ENCODE peak calls at places on chromosomes 6 and 20, in seven cellular contexts. D is HCT116, F is K562, Q is IMR-90, K is H1, P is A549, B is HepG2. I is an unnamed sample.

GRCh38 chr6:67450641-67451040 is 1184.4 kb upstream of the ADGRB3 start:
- DNase-seq in D (no peak), F (no peak), Q (no peak), K (no peak), P (no peak), B (no peak), I (peak)

GRCh38 chr6:31730631-31731086 is 1.6 kb upstream of the DDAH2 start:
- DNase-seq in D (no peak), F (no peak), Q (no peak), K (no peak), P (no peak), B (no peak), I (no peak)

GRCh38 chr6:2766767-2767314 is 1.6 kb downstream of the WRNIP1 start:
- DNase-seq in D (no peak), F (no peak), Q (peak), K (no peak), P (no peak), B (no peak), I (no peak)

GRCh38 chr6:116251568-116252384 is 2.1 kb downstream of the TSPYL4 start:
- DNase-seq in D (no peak), F (no peak), Q (peak), K (no peak), P (no peak), B (no peak), I (no peak)

GRCh38 chr6:106372838-106373501 is 12.5 kb downstream of the CRYBG1 start:
- DNase-seq in D (peak), F (no peak), Q (no peak), K (no peak), P (no peak), B (no peak), I (no peak)

GRCh38 chr20:35370751-35371150 is 41.0 kb downstream of the UQCC1 start:
- DNase-seq in D (no peak), F (no peak), Q (no peak), K (no peak), P (no peak), B (no peak), I (no peak)

GRCh38 chr6:83258517-83258916 is 65.4 kb downstream of the RWDD2A start:
- DNase-seq in D (no peak), F (no peak), Q (no peak), K (no peak), P (no peak), B (no peak), I (no peak)

GRCh38 chr20:50577175-50578018 is 67.2 kb downstream of the PTPN1 start:
- DNase-seq in D (no peak), F (no peak), Q (no peak), K (no peak), P (no peak), B (no peak), I (no peak)

GRCh38 chr6:9139762-9140161 is 704.4 kb upstream of the SLC35B3 start:
- DNase-seq in D (no peak), F (no peak), Q (peak), K (no peak), P (no peak), B (no peak), I (no peak)

GRCh38 chr6:86723131-86723530 is 214.2 kb upstream of the HTR1E start:
- DNase-seq in D (no peak), F (no peak), Q (no peak), K (no peak), P (no peak), B (no peak), I (no peak)

GRCh38 chr6:96001891-96002575 is 13.7 kb upstream of the FUT9 start:
- DNase-seq in D (no peak), F (no peak), Q (no peak), K (no peak), P (no peak), B (no peak), I (no peak)

GRCh38 chr6:75349262-75349984 is 64.8 kb upstream of the TMEM30A start:
- DNase-seq in D (no peak), F (peak), Q (peak), K (peak), P (no peak), B (no peak), I (no peak)

GRCh38 chr6:167779123-167779992 is 47.4 kb upstream of the AFDN start:
- DNase-seq in D (no peak), F (no peak), Q (no peak), K (no peak), P (no peak), B (no peak), I (no peak)

GRCh38 chr6:167779993-167780655 is 46.6 kb upstream of the AFDN start:
- DNase-seq in D (no peak), F (no peak), Q (no peak), K (no peak), P (no peak), B (no peak), I (no peak)

GRCh38 chr6:167778497-167779122 is 48.1 kb upstream of the AFDN start:
- DNase-seq in D (no peak), F (no peak), Q (no peak), K (no peak), P (no peak), B (no peak), I (no peak)

GRCh38 chr6:167774881-167775280 is 51.8 kb upstream of the AFDN start:
- DNase-seq in D (no peak), F (no peak), Q (no peak), K (no peak), P (no peak), B (no peak), I (no peak)

DNA sequence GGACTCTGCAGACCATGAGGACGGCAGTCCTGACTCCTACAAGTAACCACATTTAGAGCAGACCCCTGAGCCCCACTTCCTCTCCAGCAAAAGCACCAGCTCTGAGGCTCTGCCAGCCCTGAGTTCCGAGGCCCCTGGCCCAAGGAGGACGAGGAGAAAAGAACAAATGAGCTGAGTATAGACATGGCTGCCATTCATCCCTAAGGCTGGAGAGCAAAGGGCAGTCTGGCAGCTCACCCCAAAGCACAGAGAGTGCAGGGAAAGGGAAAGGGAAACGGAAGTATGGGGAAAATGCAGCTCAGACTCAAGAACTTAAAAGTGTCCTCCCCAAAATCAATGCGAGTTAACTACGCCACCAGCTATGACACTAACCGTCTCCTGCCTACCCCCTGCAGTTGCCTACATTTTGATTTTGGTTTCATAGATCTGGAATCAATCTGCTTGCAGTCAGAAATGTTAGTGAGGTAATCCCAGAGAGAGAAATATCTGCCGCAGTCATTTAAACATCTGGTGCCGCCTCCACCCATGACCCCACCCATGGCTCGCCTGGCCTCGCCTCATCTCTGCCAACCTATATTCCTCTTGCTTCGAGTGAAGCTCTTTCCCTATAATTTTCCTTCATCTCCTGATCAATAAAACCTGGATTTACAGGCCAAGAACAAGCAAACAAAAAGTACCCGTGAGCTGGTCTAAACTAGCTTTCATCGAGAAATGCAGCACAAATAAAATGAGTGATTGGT is 49.6 kb upstream of the AFDN start:
- DNase-seq in D (no peak), F (no peak), Q (no peak), K (no peak), P (no peak), B (no peak), I (no peak)
- TF ChIP-seq CEBPB in D (no peak), F (no peak), Q (no peak), K (no peak), P (no peak), B (no peak), I (no peak)

GRCh38 chr6:82138075-82138791 is 109.3 kb downstream of the IBTK start:
- DNase-seq in D (no peak), F (no peak), Q (no peak), K (no peak), P (no peak), B (no peak), I (no peak)
- TF ChIP-seq CEBPB in D (no peak), F (no peak), Q (no peak), K (no peak), P (no peak), B (no peak), I (no peak)

GRCh38 chr6:89818977-89819335 is 638 bp downstream of the MDN1 start:
- DNase-seq in D (no peak), F (no peak), Q (peak), K (no peak), P (peak), B (peak), I (no peak)

GRCh38 chr6:89819336-89820130 is at the start of gene MDN1:
- DNase-seq in D (peak), F (peak), Q (peak), K (peak), P (peak), B (peak), I (peak)

DNA sequence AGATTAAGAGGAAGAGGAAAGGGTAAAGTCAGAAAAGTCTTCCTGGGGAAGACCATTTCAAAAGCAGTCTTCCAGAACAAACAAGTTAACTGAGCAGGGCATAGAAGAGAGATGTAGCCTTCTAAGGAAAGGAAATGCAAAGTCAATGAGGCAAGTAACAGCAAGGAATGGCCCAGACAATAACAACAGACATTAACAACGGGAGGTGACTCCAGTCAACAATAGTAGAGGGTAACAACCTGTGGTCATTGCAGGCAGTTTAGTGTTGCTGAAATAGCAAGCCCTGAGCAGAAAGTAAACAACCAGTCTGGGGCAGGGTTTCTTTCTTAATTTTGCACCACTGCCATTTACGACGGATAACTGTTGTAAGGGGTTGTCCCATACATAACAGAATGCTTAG is 2.1 kb downstream of the MDN1 start:
- DNase-seq in D (no peak), F (no peak), Q (no peak), K (no peak), P (no peak), B (no peak), I (no peak)
- TF ChIP-seq CEBPB in D (no peak), F (no peak), Q (no peak), K (no peak), P (no peak), B (no peak), I (no peak)

GRCh38 chr6:35203680-35204079 is 10.1 kb upstream of the SCUBE3 start:
- DNase-seq in D (no peak), F (no peak), Q (no peak), K (no peak), P (no peak), B (no peak), I (no peak)
- TF ChIP-seq CEBPB in D (no peak), F (no peak), Q (no peak), K (no peak), P (no peak), B (no peak), I (no peak)

GRCh38 chr6:41584668-41585205 is 38.6 kb downstream of the FOXP4 start:
- DNase-seq in D (no peak), F (no peak), Q (no peak), K (peak), P (no peak), B (no peak), I (no peak)
- TF ChIP-seq CEBPB in D (no peak), F (no peak), Q (no peak), K (no peak), P (no peak), B (no peak), I (no peak)

DNA sequence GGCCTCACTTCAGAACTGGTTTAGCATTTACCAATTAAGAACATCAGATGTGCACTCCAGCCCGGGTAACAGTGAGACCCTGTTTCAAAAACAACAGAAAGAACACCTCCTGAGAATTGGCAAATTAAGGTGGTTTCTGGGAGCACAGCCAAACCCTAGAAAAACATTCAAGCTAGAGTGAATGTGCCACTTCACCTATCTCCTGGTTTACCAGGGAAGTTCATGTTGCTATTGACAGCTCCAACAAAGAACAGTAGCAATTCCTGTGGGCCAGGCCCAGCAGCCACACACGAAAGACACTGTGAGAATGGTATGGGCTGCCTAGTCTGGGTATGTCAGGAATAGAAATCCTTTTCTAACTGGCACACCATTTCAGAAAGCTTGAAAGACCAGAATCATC is 4.9 kb downstream of the POLR1C start:
- DNase-seq in D (no peak), F (no peak), Q (no peak), K (no peak), P (no peak), B (no peak), I (no peak)
- TF ChIP-seq CEBPB in D (no peak), F (no peak), Q (no peak), K (no peak), P (no peak), B (no peak), I (no peak)